ENCODE peak calls at places on chromosomes 16 and 17, in seven cellular contexts. I is SW 1271; J is non-pigmented ciliary epithelial cell; D is activated CD4-positive, alpha-beta T cell treated with anti-CD3 and anti-CD28 coated beads for 1 hour; B is iris pigment epithelial cell; S is NCI-H1694; Z is GM23338. Q is an unnamed sample.

GRCh38 chr17:9522074-9522473 is 53.5 kb downstream of the STX8 start:
- DNase-seq in S (peak; percentile 74), B (peak; percentile 68), Z (peak; percentile 72), J (peak; percentile 37), D (no peak), I (peak; percentile 44), Q (no peak)

GRCh38 chr17:80870401-80870800 is 121.2 kb upstream of the CHMP6 start:
- DNase-seq in J (no peak), B (no peak), Z (no peak), I (no peak), S (no peak), D (no peak), Q (no peak)

GRCh38 chr16:3472878-3473595 is 22.3 kb downstream of the C16orf90 start:
- DNase-seq in S (no peak), J (no peak), D (no peak), I (no peak), Z (no peak), B (peak; percentile 28), Q (no peak)

GRCh38 chr16:8863594-8864424 is 5.0 kb downstream of the CARHSP1 start:
- DNase-seq in Z (peak; percentile 51), D (no peak), S (no peak), I (no peak), J (no peak), B (no peak), Q (peak; percentile 67)

GRCh38 chr17:39928868-39929651 is 1.5 kb downstream of the LRRC3C start:
- DNase-seq in Z (no peak), D (no peak), S (no peak), B (peak; percentile 97), I (peak; percentile 66), J (peak; percentile 91), Q (no peak)

GRCh38 chr16:17658881-17659280 is 188.1 kb upstream of the XYLT1 start:
- DNase-seq in D (no peak), S (no peak), J (no peak), Z (peak; percentile 35), B (no peak), I (no peak), Q (no peak)

GRCh38 chr16:75246504-75247205 is 4.8 kb downstream of the BCAR1 start:
- DNase-seq in J (peak; percentile 55), D (no peak), B (peak; percentile 84), I (no peak), Z (no peak), S (no peak), Q (no peak)

GRCh38 chr17:46266656-46267544 is 28.0 kb upstream of the LRRC37A start:
- DNase-seq in Z (peak; percentile 95), J (no peak), I (peak; percentile 73), S (peak; percentile 82), B (peak; percentile 87), D (peak; percentile 78), Q (peak; percentile 84)

GRCh38 chr17:57910462-57910861 is 44.8 kb downstream of the CUEDC1 start:
- DNase-seq in D (no peak), Z (no peak), I (no peak), S (no peak), J (no peak), B (no peak), Q (no peak)

GRCh38 chr17:30921544-30922196 is at the start of gene ADAP2:
- DNase-seq in S (no peak), I (no peak), B (peak; percentile 13), J (no peak), D (no peak), Z (peak; percentile 75), Q (peak; percentile 30)

GRCh38 chr16:4214215-4214621 is 27.7 kb downstream of the SRL start:
- DNase-seq in Z (no peak), S (no peak), B (peak; percentile 94), I (peak; percentile 25), D (no peak), J (peak; percentile 84), Q (no peak)

GRCh38 chr17:29038511-29039300 is 4.2 kb upstream of the PIPOX start:
- DNase-seq in I (no peak), Z (no peak), S (no peak), J (no peak), D (no peak), B (no peak), Q (no peak)

GRCh38 chr16:67296422-67296821 is 17.1 kb downstream of the PLEKHG4 start:
- DNase-seq in S (no peak), I (no peak), B (peak; percentile 62), D (no peak), J (no peak), Z (no peak), Q (no peak)

GRCh38 chr17:78828470-78829185 is 12.0 kb downstream of the USP36 start:
- DNase-seq in I (peak; percentile 25), J (no peak), S (no peak), B (peak; percentile 90), D (no peak), Z (peak; percentile 30), Q (peak; percentile 27)

Q was measured in ELF-1.